ENCODE peak calls at places on chromosome 1, in four cellular contexts. I, E, S and U are unnamed samples.

GRCh38 chr1:235649722-235650163 is at the start of gene GNG4:
- DNase-seq in I (peak), E (peak), S (no peak), U (no peak)

GRCh38 chr1:206472454-206472853 is 2.2 kb downstream of the IKBKE start:
- DNase-seq in I (no peak), E (peak), S (peak), U (no peak)

GRCh38 chr1:53297226-53297625 is 30.6 kb downstream of the LRP8 start:
- DNase-seq in I (no peak), E (no peak), S (no peak), U (no peak)

GRCh38 chr1:3469104-3469848 is 14.8 kb downstream of the ARHGEF16 start:
- DNase-seq in I (no peak), E (peak), S (no peak), U (no peak)

GRCh38 chr1:222880586-222880985 is 65.7 kb downstream of the DISP1 start:
- DNase-seq in I (peak), E (no peak), S (no peak), U (no peak)

GRCh38 chr1:158016651-158017335 is 23.3 kb downstream of the KIRREL1 start:
- DNase-seq in I (peak), E (no peak), S (no peak), U (no peak)

GRCh38 chr1:63877816-63878215 is 104.0 kb downstream of the ROR1 start:
- DNase-seq in I (no peak), E (no peak), S (no peak), U (no peak)

GRCh38 chr1:207858806-207859205 is 52.1 kb downstream of the CD34 start:
- DNase-seq in I (no peak), E (no peak), S (peak), U (no peak)

GRCh38 chr1:23718482-23718881 is 24.8 kb upstream of the ELOA start:
- DNase-seq in I (peak), E (peak), S (peak), U (peak)

GRCh38 chr1:80054129-80054528 is 1047.6 kb upstream of the ADGRL4 start:
- DNase-seq in I (peak), E (no peak), S (no peak), U (peak)

GRCh38 chr1:216178266-216178665 is 245.0 kb downstream of the USH2A start:
- DNase-seq in I (no peak), E (no peak), S (no peak), U (no peak)

GRCh38 chr1:15337656-15338402 is 71.9 kb upstream of the EFHD2 start:
- DNase-seq in I (no peak), E (no peak), S (no peak), U (peak)

GRCh38 chr1:44808063-44808937 is at the start of gene BTBD19:
- DNase-seq in I (peak), E (peak), S (peak), U (peak)

GRCh38 chr1:51328279-51328678 is 2.1 kb downstream of the TTC39A start:
- DNase-seq in I (no peak), E (no peak), S (no peak), U (no peak)

GRCh38 chr1:64019818-64020217 is 183.6 kb upstream of the UBE2U start:
- DNase-seq in I (peak), E (no peak), S (no peak), U (no peak)

GRCh38 chr1:246335126-246335525 is 172.0 kb downstream of the SMYD3 start:
- DNase-seq in I (no peak), E (no peak), S (no peak), U (no peak)

GRCh38 chr1:173330149-173330951 is 123.2 kb upstream of the TNFSF4 start:
- DNase-seq in I (peak), E (no peak), S (no peak), U (peak)

GRCh38 chr1:20698195-20698910 is 19.5 kb downstream of the KIF17 start:
- DNase-seq in I (peak), E (no peak), S (peak), U (no peak)

GRCh38 chr1:208278638-208279037 is 34.5 kb upstream of the PLXNA2 start:
- DNase-seq in I (no peak), E (no peak), S (no peak), U (no peak)

GRCh38 chr1:41791667-41792484 is 126.8 kb downstream of the HIVEP3 start:
- DNase-seq in I (no peak), E (no peak), S (no peak), U (no peak)

GRCh38 chr1:183761871-183762270 is 43.0 kb upstream of the RGL1 start:
- DNase-seq in I (no peak), E (no peak), S (no peak), U (no peak)

GRCh38 chr1:97209381-97209780 is 487.8 kb downstream of the PTBP2 start:
- DNase-seq in I (no peak), E (no peak), S (no peak), U (no peak)

GRCh38 chr1:23539698-23540266 is 8.7 kb upstream of the E2F2 start:
- DNase-seq in I (peak), E (peak), S (peak), U (peak)

GRCh38 chr1:169363046-169363756 is 4.4 kb downstream of the NME7 start:
- DNase-seq in I (no peak), E (no peak), S (no peak), U (no peak)

GRCh38 chr1:179091691-179092165 is 9.9 kb downstream of the TOR3A start:
- DNase-seq in I (peak), E (no peak), S (peak), U (no peak)

GRCh38 chr1:7987528-7987927 is 26.0 kb downstream of the PARK7 start:
- DNase-seq in I (no peak), E (no peak), S (no peak), U (no peak)

GRCh38 chr1:67489643-67490042 is 59.4 kb upstream of the SERBP1 start:
- DNase-seq in I (no peak), E (no peak), S (peak), U (peak)

GRCh38 chr1:222739929-222740328 is 2.9 kb downstream of the FAM177B start:
- DNase-seq in I (no peak), E (no peak), S (no peak), U (no peak)

GRCh38 chr1:205809469-205809868 is 3.5 kb downstream of the SLC41A1 start:
- DNase-seq in I (no peak), E (no peak), S (no peak), U (no peak)

GRCh38 chr1:210568631-210569030 is 239.9 kb downstream of the HHAT start:
- DNase-seq in I (peak), E (no peak), S (no peak), U (no peak)

GRCh38 chr1:3477241-3478109 is 23.0 kb downstream of the ARHGEF16 start:
- DNase-seq in I (peak), E (no peak), S (no peak), U (peak)

GRCh38 chr1:86396503-86396900 is 379 bp upstream of the ODF2L start:
- DNase-seq in I (no peak), E (no peak), S (no peak), U (no peak)

GRCh38 chr1:9256332-9256731 is 21.8 kb downstream of the H6PD start:
- DNase-seq in I (no peak), E (no peak), S (no peak), U (no peak)

GRCh38 chr1:183841950-183842816 is 37.3 kb downstream of the RGL1 start:
- DNase-seq in I (no peak), E (no peak), S (peak), U (no peak)

GRCh38 chr1:3187415-3188149 is 118.6 kb downstream of the PRDM16 start:
- DNase-seq in I (no peak), E (no peak), S (no peak), U (no peak)

DNA sequence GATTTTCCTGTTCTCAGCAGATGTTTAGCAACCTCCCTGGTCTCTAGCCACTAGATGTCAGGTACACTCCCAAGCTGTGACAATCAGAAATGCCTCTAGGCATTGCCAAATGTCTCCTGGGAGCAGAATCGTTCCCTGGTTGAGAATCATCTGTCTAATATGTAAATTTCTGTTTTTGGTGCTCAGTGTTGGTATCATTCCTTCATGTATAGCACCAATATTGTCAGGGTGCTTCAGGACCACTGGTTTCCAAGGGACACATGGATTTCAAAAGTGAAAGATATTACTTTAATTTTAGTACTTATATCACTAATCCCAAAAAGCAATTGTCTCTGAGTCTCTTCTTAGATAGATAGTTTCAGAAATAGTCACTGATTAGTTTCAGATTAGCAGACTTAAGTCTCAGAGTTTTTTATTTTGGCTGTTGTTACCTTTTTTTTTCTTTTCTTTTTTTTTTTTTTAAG is 160.1 kb downstream of the PTPRC start:
- DNase-seq in I (no peak), E (no peak), S (no peak), U (no peak)
- TF ChIP-seq NR3C1 in I (no peak), E (no peak), S (no peak), U (no peak)

GRCh38 chr1:112083487-112083886 is 94.0 kb upstream of the KCND3 start:
- DNase-seq in I (no peak), E (no peak), S (no peak), U (no peak)
- TF ChIP-seq MAX in I (no peak), E (no peak), S (no peak), U (no peak)

GRCh38 chr1:69738458-69738857 is 170.7 kb downstream of the LRRC7 start:
- DNase-seq in I (no peak), E (no peak), S (no peak), U (no peak)

GRCh38 chr1:69743146-69743545 is 175.4 kb downstream of the LRRC7 start:
- DNase-seq in I (no peak), E (no peak), S (no peak), U (no peak)

GRCh38 chr1:69739181-69739580 is 171.5 kb downstream of the LRRC7 start:
- DNase-seq in I (no peak), E (no peak), S (no peak), U (no peak)

DNA sequence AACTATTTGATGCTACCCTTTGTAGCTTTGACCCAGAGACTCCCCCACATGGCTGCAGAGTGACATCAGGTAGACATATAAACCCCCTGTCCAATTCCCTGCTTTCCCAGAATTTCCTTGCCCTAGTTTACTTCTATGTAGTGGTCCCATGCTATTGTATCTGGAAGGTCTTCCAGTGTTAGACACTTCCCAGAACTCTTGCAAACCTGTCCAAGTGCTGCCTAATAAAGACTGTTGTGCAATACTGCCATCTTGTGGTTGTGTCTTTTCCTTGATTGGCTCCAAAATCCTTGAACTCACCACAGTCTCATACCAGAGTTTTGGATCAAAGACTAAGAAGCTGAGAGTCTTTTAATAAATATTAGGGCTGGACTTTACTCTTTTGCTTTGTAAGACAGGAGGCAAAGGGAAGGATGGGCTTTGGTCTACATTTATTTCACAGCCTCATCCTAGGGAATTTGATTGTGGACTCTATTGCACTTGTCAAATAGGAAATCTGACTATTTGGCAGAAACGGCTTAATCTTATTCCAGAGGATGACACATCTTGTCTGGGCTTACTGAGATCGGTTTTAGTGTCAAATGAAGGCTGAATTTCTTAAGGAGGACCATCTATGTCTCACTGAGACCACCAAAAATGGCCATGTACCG is 169.9 kb downstream of the LRRC7 start:
- DNase-seq in I (peak), E (peak), S (peak), U (peak)
- TF ChIP-seq NR3C1 in I (no peak), E (no peak), S (no peak), U (no peak)

GRCh38 chr1:219067350-219067712 is 106.3 kb upstream of the LYPLAL1 start:
- DNase-seq in I (no peak), E (no peak), S (no peak), U (no peak)
- TF ChIP-seq MAX in I (no peak), E (no peak), S (no peak), U (no peak)

GRCh38 chr1:186511761-186512637 is 51.1 kb upstream of the PDC start:
- DNase-seq in I (peak), E (no peak), S (no peak), U (no peak)
- TF ChIP-seq NR3C1 in I (no peak), E (no peak), S (no peak), U (no peak)